ENCODE peak calls at places on chromosome 19, in nine cellular contexts. One of them, this sample, is unnamed.

GRCh38 chr19:16062789-16063188 is 13.5 kb upstream of the TPM4 start:
- DNase-seq in CD4-positive, alpha-beta T cell: peak; percentile 77
- DNase-seq in osteoblast: peak; percentile 60
- DNase-seq in NCI-H446: peak; percentile 61
- DNase-seq in mesenchymal stem cell: peak; percentile 59
- DNase-seq in mucosa of descending colon: peak; percentile 83
- DNase-seq in effector CD8-positive, alpha-beta T cell: peak; percentile 42
- DNase-seq in fibroblast of the conjunctiva: no peak
- DNase-seq in ELF-1: peak; percentile 37
- DNase-seq in this sample: no peak

GRCh38 chr19:7360393-7360984 is 11.8 kb downstream of the ARHGEF18 start:
- DNase-seq in effector CD8-positive, alpha-beta T cell: no peak
- DNase-seq in NCI-H446: no peak
- DNase-seq in ELF-1: peak; percentile 62
- DNase-seq in osteoblast: no peak
- DNase-seq in CD4-positive, alpha-beta T cell: no peak
- DNase-seq in mucosa of descending colon: no peak
- DNase-seq in mesenchymal stem cell: peak; percentile 39
- DNase-seq in fibroblast of the conjunctiva: no peak
- DNase-seq in this sample: no peak

GRCh38 chr19:14091086-14091884 is 734 bp upstream of the SAMD1 start:
- DNase-seq in effector CD8-positive, alpha-beta T cell: peak; percentile 61
- DNase-seq in mucosa of descending colon: peak; percentile 92
- DNase-seq in CD4-positive, alpha-beta T cell: peak; percentile 61
- DNase-seq in mesenchymal stem cell: peak; percentile 77
- DNase-seq in ELF-1: peak; percentile 64
- DNase-seq in osteoblast: peak; percentile 75
- DNase-seq in NCI-H446: peak; percentile 66
- DNase-seq in fibroblast of the conjunctiva: no peak
- DNase-seq in this sample: no peak

GRCh38 chr19:5806905-5807304 is 2.0 kb downstream of the NRTN start:
- DNase-seq in ELF-1: no peak
- DNase-seq in mesenchymal stem cell: no peak
- DNase-seq in mucosa of descending colon: no peak
- DNase-seq in fibroblast of the conjunctiva: no peak
- DNase-seq in CD4-positive, alpha-beta T cell: no peak
- DNase-seq in effector CD8-positive, alpha-beta T cell: no peak
- DNase-seq in osteoblast: no peak
- DNase-seq in NCI-H446: no peak
- DNase-seq in this sample: no peak

GRCh38 chr19:43934055-43934984 is 762 bp downstream of the ZNF45 start:
- DNase-seq in NCI-H446: no peak
- DNase-seq in mesenchymal stem cell: peak; percentile 33
- DNase-seq in ELF-1: no peak
- DNase-seq in CD4-positive, alpha-beta T cell: no peak
- DNase-seq in mucosa of descending colon: no peak
- DNase-seq in fibroblast of the conjunctiva: no peak
- DNase-seq in effector CD8-positive, alpha-beta T cell: no peak
- DNase-seq in osteoblast: no peak
- DNase-seq in this sample: no peak

GRCh38 chr19:7366701-7367420 is 18.1 kb downstream of the ARHGEF18 start:
- DNase-seq in mesenchymal stem cell: peak; percentile 35
- DNase-seq in ELF-1: peak; percentile 59
- DNase-seq in mucosa of descending colon: no peak
- DNase-seq in fibroblast of the conjunctiva: no peak
- DNase-seq in CD4-positive, alpha-beta T cell: no peak
- DNase-seq in osteoblast: no peak
- DNase-seq in effector CD8-positive, alpha-beta T cell: no peak
- DNase-seq in NCI-H446: peak; percentile 31
- DNase-seq in this sample: no peak

GRCh38 chr19:52665529-52665928 is 27.4 kb upstream of the ZNF83 start:
- DNase-seq in CD4-positive, alpha-beta T cell: no peak
- DNase-seq in mucosa of descending colon: no peak
- DNase-seq in ELF-1: no peak
- DNase-seq in effector CD8-positive, alpha-beta T cell: no peak
- DNase-seq in fibroblast of the conjunctiva: no peak
- DNase-seq in osteoblast: no peak
- DNase-seq in mesenchymal stem cell: peak; percentile 13
- DNase-seq in NCI-H446: no peak
- DNase-seq in this sample: no peak

GRCh38 chr19:8476524-8476923 is 25.9 kb downstream of the PRAM1 start:
- DNase-seq in CD4-positive, alpha-beta T cell: no peak
- DNase-seq in NCI-H446: no peak
- DNase-seq in ELF-1: no peak
- DNase-seq in mesenchymal stem cell: no peak
- DNase-seq in mucosa of descending colon: no peak
- DNase-seq in effector CD8-positive, alpha-beta T cell: no peak
- DNase-seq in fibroblast of the conjunctiva: no peak
- DNase-seq in osteoblast: no peak
- DNase-seq in this sample: no peak

GRCh38 chr19:8161135-8161646 is 11.8 kb upstream of the FBN3 start:
- DNase-seq in fibroblast of the conjunctiva: no peak
- DNase-seq in mesenchymal stem cell: no peak
- DNase-seq in CD4-positive, alpha-beta T cell: no peak
- DNase-seq in mucosa of descending colon: no peak
- DNase-seq in NCI-H446: peak; percentile 40
- DNase-seq in osteoblast: no peak
- DNase-seq in ELF-1: peak; percentile 71
- DNase-seq in effector CD8-positive, alpha-beta T cell: no peak
- DNase-seq in this sample: no peak

GRCh38 chr19:9306443-9306842 is 3.2 kb downstream of the ZNF699 start:
- DNase-seq in effector CD8-positive, alpha-beta T cell: no peak
- DNase-seq in ELF-1: no peak
- DNase-seq in osteoblast: peak; percentile 81
- DNase-seq in mesenchymal stem cell: peak; percentile 17
- DNase-seq in mucosa of descending colon: no peak
- DNase-seq in CD4-positive, alpha-beta T cell: no peak
- DNase-seq in fibroblast of the conjunctiva: no peak
- DNase-seq in NCI-H446: no peak
- DNase-seq in this sample: no peak

GRCh38 chr19:38693380-38694223 is 46.2 kb downstream of the ACTN4 start:
- DNase-seq in ELF-1: peak; percentile 78
- DNase-seq in effector CD8-positive, alpha-beta T cell: no peak
- DNase-seq in NCI-H446: no peak
- DNase-seq in mucosa of descending colon: no peak
- DNase-seq in CD4-positive, alpha-beta T cell: no peak
- DNase-seq in mesenchymal stem cell: peak; percentile 84
- DNase-seq in fibroblast of the conjunctiva: no peak
- DNase-seq in osteoblast: peak; percentile 95
- DNase-seq in this sample: no peak

GRCh38 chr19:34904846-34905527 is 21.7 kb upstream of the ZNF30 start:
- DNase-seq in NCI-H446: no peak
- DNase-seq in ELF-1: peak; percentile 49
- DNase-seq in mucosa of descending colon: no peak
- DNase-seq in osteoblast: no peak
- DNase-seq in mesenchymal stem cell: no peak
- DNase-seq in CD4-positive, alpha-beta T cell: no peak
- DNase-seq in effector CD8-positive, alpha-beta T cell: no peak
- DNase-seq in fibroblast of the conjunctiva: no peak
- DNase-seq in this sample: no peak

GRCh38 chr19:49692102-49692599 is 1.2 kb downstream of the CPT1C start:
- DNase-seq in CD4-positive, alpha-beta T cell: no peak
- DNase-seq in ELF-1: no peak
- DNase-seq in NCI-H446: no peak
- DNase-seq in mesenchymal stem cell: no peak
- DNase-seq in mucosa of descending colon: no peak
- DNase-seq in osteoblast: peak; percentile 47
- DNase-seq in effector CD8-positive, alpha-beta T cell: no peak
- DNase-seq in fibroblast of the conjunctiva: no peak
- DNase-seq in this sample: no peak

GRCh38 chr19:3573162-3573857 is 566 bp downstream of the HMG20B start:
- DNase-seq in osteoblast: peak; percentile 81
- DNase-seq in NCI-H446: peak; percentile 49
- DNase-seq in fibroblast of the conjunctiva: no peak
- DNase-seq in mesenchymal stem cell: no peak
- DNase-seq in effector CD8-positive, alpha-beta T cell: no peak
- DNase-seq in mucosa of descending colon: no peak
- DNase-seq in CD4-positive, alpha-beta T cell: no peak
- DNase-seq in ELF-1: no peak
- DNase-seq in this sample: no peak

GRCh38 chr19:10289836-10290438 is at the start of gene ICAM5:
- DNase-seq in NCI-H446: peak; percentile 89
- DNase-seq in effector CD8-positive, alpha-beta T cell: no peak
- DNase-seq in osteoblast: peak; percentile 92
- DNase-seq in CD4-positive, alpha-beta T cell: no peak
- DNase-seq in ELF-1: no peak
- DNase-seq in mucosa of descending colon: no peak
- DNase-seq in fibroblast of the conjunctiva: no peak
- DNase-seq in mesenchymal stem cell: no peak
- DNase-seq in this sample: no peak

GRCh38 chr19:47284324-47284899 is 9.7 kb downstream of the INAFM1 start:
- DNase-seq in NCI-H446: peak; percentile 75
- DNase-seq in osteoblast: peak; percentile 79
- DNase-seq in mesenchymal stem cell: peak; percentile 61
- DNase-seq in CD4-positive, alpha-beta T cell: no peak
- DNase-seq in fibroblast of the conjunctiva: peak; percentile 48
- DNase-seq in effector CD8-positive, alpha-beta T cell: no peak
- DNase-seq in mucosa of descending colon: no peak
- DNase-seq in ELF-1: peak; percentile 43
- DNase-seq in this sample: no peak

GRCh38 chr19:12834976-12835757 is 788 bp upstream of the RTBDN start:
- DNase-seq in ELF-1: no peak
- DNase-seq in CD4-positive, alpha-beta T cell: no peak
- DNase-seq in effector CD8-positive, alpha-beta T cell: no peak
- DNase-seq in fibroblast of the conjunctiva: no peak
- DNase-seq in osteoblast: peak; percentile 94
- DNase-seq in mesenchymal stem cell: no peak
- DNase-seq in NCI-H446: peak; percentile 60
- DNase-seq in mucosa of descending colon: peak; percentile 58
- DNase-seq in this sample: no peak

GRCh38 chr19:10708261-10708660 is 7.0 kb downstream of the QTRT1 start:
- DNase-seq in osteoblast: no peak
- DNase-seq in ELF-1: no peak
- DNase-seq in fibroblast of the conjunctiva: no peak
- DNase-seq in NCI-H446: no peak
- DNase-seq in mesenchymal stem cell: no peak
- DNase-seq in CD4-positive, alpha-beta T cell: no peak
- DNase-seq in mucosa of descending colon: no peak
- DNase-seq in effector CD8-positive, alpha-beta T cell: no peak
- DNase-seq in this sample: no peak

GRCh38 chr19:10096615-10096963 is 5.9 kb downstream of the ANGPTL6 start:
- DNase-seq in mucosa of descending colon: no peak
- DNase-seq in ELF-1: no peak
- DNase-seq in osteoblast: no peak
- DNase-seq in CD4-positive, alpha-beta T cell: no peak
- DNase-seq in NCI-H446: peak; percentile 50
- DNase-seq in mesenchymal stem cell: no peak
- DNase-seq in effector CD8-positive, alpha-beta T cell: no peak
- DNase-seq in fibroblast of the conjunctiva: no peak
- DNase-seq in this sample: no peak

GRCh38 chr19:19146000-19146608 is 7.8 kb upstream of the TMEM161A start:
- DNase-seq in ELF-1: peak; percentile 90
- DNase-seq in fibroblast of the conjunctiva: peak; percentile 31
- DNase-seq in effector CD8-positive, alpha-beta T cell: peak; percentile 84
- DNase-seq in osteoblast: peak; percentile 97
- DNase-seq in NCI-H446: peak; percentile 71
- DNase-seq in mucosa of descending colon: peak; percentile 89
- DNase-seq in CD4-positive, alpha-beta T cell: peak; percentile 91
- DNase-seq in mesenchymal stem cell: peak; percentile 56
- DNase-seq in this sample: peak; percentile 18

GRCh38 chr19:38251564-38252051 is 4.6 kb downstream of the PPP1R14A start:
- DNase-seq in mesenchymal stem cell: peak; percentile 56
- DNase-seq in effector CD8-positive, alpha-beta T cell: no peak
- DNase-seq in NCI-H446: peak; percentile 59
- DNase-seq in fibroblast of the conjunctiva: no peak
- DNase-seq in CD4-positive, alpha-beta T cell: no peak
- DNase-seq in mucosa of descending colon: no peak
- DNase-seq in osteoblast: peak; percentile 86
- DNase-seq in ELF-1: no peak
- DNase-seq in this sample: no peak

GRCh38 chr19:13899912-13900584 is 5.9 kb downstream of the BRME1 start:
- DNase-seq in ELF-1: no peak
- DNase-seq in fibroblast of the conjunctiva: no peak
- DNase-seq in NCI-H446: no peak
- DNase-seq in osteoblast: peak; percentile 60
- DNase-seq in CD4-positive, alpha-beta T cell: no peak
- DNase-seq in effector CD8-positive, alpha-beta T cell: no peak
- DNase-seq in mesenchymal stem cell: peak; percentile 40
- DNase-seq in mucosa of descending colon: no peak
- DNase-seq in this sample: no peak

GRCh38 chr19:28397311-28397710 is 815.6 kb downstream of the UQCRFS1 start:
- DNase-seq in mucosa of descending colon: no peak
- DNase-seq in mesenchymal stem cell: no peak
- DNase-seq in effector CD8-positive, alpha-beta T cell: no peak
- DNase-seq in ELF-1: no peak
- DNase-seq in NCI-H446: no peak
- DNase-seq in CD4-positive, alpha-beta T cell: no peak
- DNase-seq in osteoblast: no peak
- DNase-seq in fibroblast of the conjunctiva: no peak
- DNase-seq in this sample: no peak

GRCh38 chr19:16496613-16496983 is 404 bp downstream of the C19orf44 start:
- DNase-seq in mucosa of descending colon: peak; percentile 49
- DNase-seq in osteoblast: peak; percentile 52
- DNase-seq in mesenchymal stem cell: no peak
- DNase-seq in CD4-positive, alpha-beta T cell: no peak
- DNase-seq in ELF-1: no peak
- DNase-seq in effector CD8-positive, alpha-beta T cell: no peak
- DNase-seq in fibroblast of the conjunctiva: no peak
- DNase-seq in NCI-H446: no peak
- DNase-seq in this sample: no peak

GRCh38 chr19:47637550-47637949 is 28.6 kb downstream of the BICRA start:
- DNase-seq in effector CD8-positive, alpha-beta T cell: no peak
- DNase-seq in CD4-positive, alpha-beta T cell: no peak
- DNase-seq in osteoblast: peak; percentile 61
- DNase-seq in mucosa of descending colon: no peak
- DNase-seq in NCI-H446: no peak
- DNase-seq in mesenchymal stem cell: peak; percentile 87
- DNase-seq in ELF-1: no peak
- DNase-seq in fibroblast of the conjunctiva: peak; percentile 16
- DNase-seq in this sample: no peak

This sample was measured in smooth muscle cell of the brain vasculature.